ENCODE peak calls at places on chromosomes 1 and 21, in four cellular contexts. F is heart left ventricle, W is ovary, O is stomach. Y is an unnamed sample. For H3K4me1 and H3K9me3, the result is how much of the 10 kb centered on the place peaks cover.

GRCh38 chr21:37837381-37837780 is 78.9 kb downstream of the KCNJ6 start:
- DNase-seq in F (no peak), W (no peak), O (no peak), Y (no peak)

GRCh38 chr21:40053007-40053406 is 185.8 kb downstream of the PCP4 start:
- DNase-seq in F (peak), W (no peak), O (no peak), Y (no peak)

GRCh38 chr1:166858726-166859419 is 17.2 kb downstream of the TADA1 start:
- DNase-seq in F (no peak), W (no peak), O (no peak), Y (no peak)

GRCh38 chr1:203305809-203306088 is 430 bp downstream of the BTG2 start:
- DNase-seq in F (no peak), W (no peak), O (no peak), Y (no peak)

GRCh38 chr1:24074817-24075725 is 36.9 kb downstream of the MYOM3 start:
- DNase-seq in F (no peak), W (no peak), O (no peak), Y (no peak)

GRCh38 chr1:6267686-6268281 is 6.9 kb upstream of the GPR153 start:
- DNase-seq in F (no peak), W (no peak), O (no peak), Y (no peak)

GRCh38 chr1:110483308-110483685 is 32.3 kb downstream of the PROK1 start:
- DNase-seq in F (no peak), W (no peak), O (no peak), Y (no peak)

GRCh38 chr1:18535391-18536210 is 54.9 kb downstream of the KLHDC7A start:
- DNase-seq in F (peak), W (no peak), O (peak), Y (peak)

GRCh38 chr1:81827942-81828341 is 27.2 kb downstream of the ADGRL2 start:
- DNase-seq in F (no peak), W (no peak), O (no peak), Y (no peak)

GRCh38 chr1:64282353-64282752 is 78.9 kb downstream of the UBE2U start:
- DNase-seq in F (no peak), W (no peak), O (no peak), Y (no peak)

GRCh38 chr1:15948600-15949452 is 27.1 kb downstream of the ZBTB17 start:
- DNase-seq in F (peak), W (peak), O (peak), Y (peak)

GRCh38 chr1:225746361-225747179 is 31.1 kb upstream of the SRP9 start:
- DNase-seq in F (peak), W (peak), O (peak), Y (peak)

GRCh38 chr1:156291226-156292061 is 4.0 kb downstream of the GLMP start:
- DNase-seq in F (peak), W (peak), O (peak), Y (peak)

GRCh38 chr1:201216395-201217085 is 25.9 kb downstream of the IGFN1 start:
- DNase-seq in F (no peak), W (peak), O (no peak), Y (no peak)

GRCh38 chr1:209319549-209319948 is 264.0 kb upstream of the CAMK1G start:
- DNase-seq in F (no peak), W (no peak), O (no peak), Y (no peak)

GRCh38 chr1:169892819-169893644 is 664 bp downstream of the SCYL3 start:
- DNase-seq in F (peak), W (peak), O (no peak), Y (peak)

GRCh38 chr1:108503062-108503740 is 53.1 kb downstream of the NBPF6 start:
- DNase-seq in F (no peak), W (no peak), O (no peak), Y (no peak)

GRCh38 chr1:75519626-75520025 is 91.3 kb downstream of the SLC44A5 start:
- DNase-seq in F (no peak), W (no peak), O (no peak), Y (no peak)

GRCh38 chr1:116515702-116516101 is 55.1 kb downstream of the CD58 start:
- DNase-seq in F (no peak), W (no peak), O (no peak), Y (no peak)

GRCh38 chr1:158045639-158046038 is 52.2 kb downstream of the KIRREL1 start:
- DNase-seq in F (no peak), W (no peak), O (no peak), Y (no peak)

GRCh38 chr1:58363639-58364038 is 182.9 kb downstream of the OMA1 start:
- DNase-seq in F (no peak), W (no peak), O (no peak), Y (no peak)

GRCh38 chr1:220797553-220797952 is 10.8 kb downstream of the MTARC1 start:
- DNase-seq in F (no peak), W (no peak), O (no peak), Y (no peak)

GRCh38 chr1:36300526-36300925 is 5.6 kb upstream of the SH3D21 start:
- DNase-seq in F (no peak), W (no peak), O (no peak), Y (no peak)

GRCh38 chr21:26795866-26796329 is 49.3 kb downstream of the ADAMTS1 start:
- DNase-seq in F (peak), W (peak), O (peak), Y (no peak)

GRCh38 chr1:157105298-157105987 is 5.8 kb upstream of the ETV3L start:
- DNase-seq in F (no peak), W (no peak), O (no peak), Y (peak)

GRCh38 chr1:91783423-91784162 is 102.4 kb downstream of the TGFBR3 start:
- DNase-seq in F (no peak), W (no peak), O (no peak), Y (no peak)

GRCh38 chr21:46061063-46061462 is 36.8 kb upstream of the COL6A2 start:
- DNase-seq in F (no peak), W (no peak), O (no peak), Y (no peak)
- H3K4me1 ChIP-seq in F (under half), W (under half), O (under half), Y (under half)

GRCh38 chr1:25338188-25338981 is at the start of gene TMEM50A:
- DNase-seq in F (peak), W (peak), O (peak), Y (peak)
- TF ChIP-seq POLR2A in F (no peak), W (peak), O (no peak), Y (peak)

GRCh38 chr21:9772348-9772672 is 749.1 kb upstream of the TPTE start:
- DNase-seq in F (no peak), W (no peak), O (no peak), Y (no peak)
- H3K9me3 ChIP-seq in F (under half), W (under half), O (half or more), Y (under half)

DNA sequence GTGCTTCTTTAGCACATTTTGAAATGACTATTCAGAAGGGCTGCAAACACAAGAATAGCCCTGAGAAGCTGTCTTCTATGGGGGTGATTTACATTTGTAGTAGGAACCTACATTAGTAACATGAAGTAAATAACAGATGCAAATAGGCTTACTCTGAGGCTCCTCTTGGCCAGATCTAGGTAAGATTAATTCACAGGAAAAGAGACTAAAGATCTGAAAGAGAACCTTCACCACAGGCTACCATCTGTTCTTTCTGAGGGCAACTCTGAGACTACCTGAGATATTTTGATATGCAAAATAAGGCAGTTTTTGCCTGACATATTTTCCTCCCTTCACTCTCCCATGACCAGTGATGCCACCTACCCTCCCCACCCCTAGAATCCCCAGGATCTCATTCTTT is 1267.8 kb downstream of the PLA2G4A start:
- DNase-seq in F (no peak), W (no peak), O (no peak), Y (no peak)
- H3K4me1 ChIP-seq in F (under half), W (under half), O (under half), Y (under half)

GRCh38 chr1:4601986-4602385 is 52.4 kb upstream of the AJAP1 start:
- DNase-seq in F (no peak), W (no peak), O (peak), Y (no peak)

GRCh38 chr1:4605158-4605557 is 49.3 kb upstream of the AJAP1 start:
- DNase-seq in F (no peak), W (no peak), O (no peak), Y (no peak)

GRCh38 chr1:4600615-4601460 is 53.6 kb upstream of the AJAP1 start:
- DNase-seq in F (no peak), W (no peak), O (peak), Y (no peak)

GRCh38 chr1:4602536-4603316 is 51.7 kb upstream of the AJAP1 start:
- DNase-seq in F (no peak), W (no peak), O (peak), Y (no peak)

GRCh38 chr1:4603317-4604110 is 50.9 kb upstream of the AJAP1 start:
- DNase-seq in F (no peak), W (no peak), O (no peak), Y (no peak)
- TF ChIP-seq POLR2A in F (no peak), W (no peak), O (no peak), Y (no peak)

Y was measured in right lobe of liver.